ENCODE peak calls at places on chromosomes 4 and X, in six cellular contexts. N, V, K, Q, X and T are unnamed samples.

GRCh38 chr4:151409470-151410313 is 716 bp downstream of the FHIP1A start:
- DNase-seq in N (peak), V (peak), K (no peak), Q (no peak), X (peak), T (peak)

GRCh38 chrX:131032646-131033230 is 25.4 kb upstream of the ARHGAP36 start:
- DNase-seq in N (no peak), V (no peak), K (no peak), Q (no peak), X (no peak), T (no peak)

GRCh38 chr4:69322055-69322454 is 41.8 kb downstream of the UGT2B28 start:
- DNase-seq in N (no peak), V (peak), K (no peak), Q (no peak), X (no peak), T (no peak)

GRCh38 chr4:102572452-102572851 is 71.3 kb downstream of the NFKB1 start:
- DNase-seq in N (no peak), V (no peak), K (no peak), Q (no peak), X (no peak), T (no peak)

GRCh38 chrX:22486326-22486725 is 213.6 kb downstream of the CBLL2 start:
- DNase-seq in N (no peak), V (peak), K (no peak), Q (no peak), X (no peak), T (no peak)

GRCh38 chr4:55089922-55090321 is 35.5 kb downstream of the KDR start:
- DNase-seq in N (no peak), V (no peak), K (no peak), Q (no peak), X (no peak), T (no peak)

GRCh38 chrX:104427693-104428092 is 138.3 kb upstream of the IL1RAPL2 start:
- DNase-seq in N (no peak), V (no peak), K (no peak), Q (no peak), X (no peak), T (no peak)

GRCh38 chr4:114077610-114078009 is 98.2 kb upstream of the ARSJ start:
- DNase-seq in N (no peak), V (peak), K (no peak), Q (no peak), X (no peak), T (no peak)

GRCh38 chr4:1244081-1244977 is 4.6 kb downstream of the CTBP1 start:
- DNase-seq in N (peak), V (no peak), K (peak), Q (no peak), X (no peak), T (no peak)

GRCh38 chrX:154059729-154060245 is 37.7 kb downstream of the MECP2 start:
- DNase-seq in N (no peak), V (no peak), K (no peak), Q (no peak), X (no peak), T (no peak)

GRCh38 chr4:11908712-11909111 is 480.0 kb upstream of the HS3ST1 start:
- DNase-seq in N (no peak), V (no peak), K (no peak), Q (no peak), X (no peak), T (no peak)

DNA sequence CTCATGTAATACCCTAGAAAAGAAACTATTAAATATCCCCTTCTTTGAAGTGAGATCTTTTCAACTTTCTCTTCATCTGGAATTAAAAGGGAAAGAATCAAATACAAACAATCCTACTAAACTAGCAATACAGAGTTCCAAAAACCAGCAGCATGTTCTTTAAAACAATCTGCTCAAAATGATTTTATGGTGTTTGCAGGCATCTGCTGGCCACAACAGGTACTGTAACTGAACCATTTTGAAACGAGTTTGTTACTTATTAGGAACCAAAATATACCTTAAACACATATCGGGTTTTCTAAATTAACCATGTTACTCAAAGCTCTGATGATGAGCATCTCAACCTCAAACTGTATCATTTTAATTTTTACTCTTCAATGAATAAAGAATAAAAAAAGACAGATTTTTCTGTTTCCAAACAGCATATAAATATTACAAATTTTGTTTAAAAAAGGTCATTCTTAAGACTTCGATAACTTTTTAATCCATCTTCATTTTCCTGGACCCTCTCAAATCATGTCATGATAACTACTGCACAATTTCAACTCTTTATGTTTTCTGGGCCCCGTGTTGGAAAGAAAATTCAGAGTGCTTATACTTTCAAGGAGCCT is 56.5 kb downstream of the ARAP2 start:
- DNase-seq in N (no peak), V (peak), K (no peak), Q (no peak), X (peak), T (peak)
- TF ChIP-seq CTCF in N (peak), V (peak), K (peak), Q (peak), X (peak), T (peak)

GRCh38 chr4:7193040-7193958 is 961 bp downstream of the SORCS2 start:
- DNase-seq in N (no peak), V (no peak), K (no peak), Q (no peak), X (peak), T (peak)

GRCh38 chr4:7195546-7196282 is 3.4 kb downstream of the SORCS2 start:
- DNase-seq in N (no peak), V (no peak), K (no peak), Q (no peak), X (no peak), T (no peak)

GRCh38 chr4:7196283-7196651 is 3.9 kb downstream of the SORCS2 start:
- DNase-seq in N (no peak), V (no peak), K (no peak), Q (no peak), X (no peak), T (no peak)

GRCh38 chr4:7195138-7195510 is 2.8 kb downstream of the SORCS2 start:
- DNase-seq in N (no peak), V (no peak), K (no peak), Q (no peak), X (no peak), T (no peak)

DNA sequence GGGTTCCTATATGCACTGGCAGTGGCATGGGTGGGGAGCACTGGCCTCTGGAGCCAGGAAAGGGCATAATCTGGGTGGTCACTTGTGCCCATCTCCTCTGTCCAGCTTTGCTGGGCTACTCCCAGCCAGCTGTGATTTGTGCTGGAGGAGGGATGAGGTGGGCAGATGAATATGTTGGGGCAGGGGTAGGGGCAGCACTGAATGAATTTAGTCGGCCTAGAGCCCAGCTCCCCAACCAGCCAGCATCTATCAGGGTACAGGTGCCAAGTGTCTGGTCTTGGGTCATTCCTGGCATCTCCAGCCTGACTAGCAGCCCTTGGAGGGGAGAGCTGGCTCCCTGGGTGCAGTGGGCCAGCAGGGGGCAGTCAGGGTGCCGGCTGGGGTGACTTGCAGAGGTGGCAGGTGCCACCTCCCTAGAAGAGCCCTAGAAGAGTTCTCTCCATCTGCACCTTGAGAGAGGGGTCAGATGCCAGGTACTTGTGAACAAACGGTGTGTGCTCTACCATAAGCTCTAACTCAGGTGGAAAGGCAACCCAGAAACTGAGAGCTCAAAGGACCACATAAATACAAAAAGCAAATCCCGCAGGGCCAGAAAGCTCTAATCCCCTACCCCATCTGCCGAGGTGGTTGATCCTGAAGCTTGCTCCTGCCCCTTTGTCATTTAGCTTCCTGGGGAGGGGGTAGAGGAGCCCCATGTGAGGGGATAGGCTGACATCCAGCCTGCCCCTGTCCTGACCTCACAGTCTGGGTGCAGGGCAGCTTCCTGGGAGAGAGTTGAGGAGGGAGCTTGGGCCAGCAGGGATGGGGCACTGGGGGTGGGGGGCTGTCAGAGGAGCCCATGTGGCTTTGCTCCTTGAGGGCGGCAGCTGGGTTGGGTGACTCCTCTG is 2.2 kb downstream of the SORCS2 start:
- DNase-seq in N (no peak), V (peak), K (no peak), Q (no peak), X (peak), T (peak)
- TF ChIP-seq CTCF in N (peak), V (peak), K (peak), Q (no peak), X (peak), T (peak)

GRCh38 chrX:105975382-105975781 is 63.1 kb downstream of the SERPINA7 start:
- DNase-seq in N (no peak), V (peak), K (no peak), Q (no peak), X (peak), T (no peak)
- TF ChIP-seq CTCF in N (no peak), V (peak), K (no peak), Q (no peak), X (peak), T (peak)

DNA sequence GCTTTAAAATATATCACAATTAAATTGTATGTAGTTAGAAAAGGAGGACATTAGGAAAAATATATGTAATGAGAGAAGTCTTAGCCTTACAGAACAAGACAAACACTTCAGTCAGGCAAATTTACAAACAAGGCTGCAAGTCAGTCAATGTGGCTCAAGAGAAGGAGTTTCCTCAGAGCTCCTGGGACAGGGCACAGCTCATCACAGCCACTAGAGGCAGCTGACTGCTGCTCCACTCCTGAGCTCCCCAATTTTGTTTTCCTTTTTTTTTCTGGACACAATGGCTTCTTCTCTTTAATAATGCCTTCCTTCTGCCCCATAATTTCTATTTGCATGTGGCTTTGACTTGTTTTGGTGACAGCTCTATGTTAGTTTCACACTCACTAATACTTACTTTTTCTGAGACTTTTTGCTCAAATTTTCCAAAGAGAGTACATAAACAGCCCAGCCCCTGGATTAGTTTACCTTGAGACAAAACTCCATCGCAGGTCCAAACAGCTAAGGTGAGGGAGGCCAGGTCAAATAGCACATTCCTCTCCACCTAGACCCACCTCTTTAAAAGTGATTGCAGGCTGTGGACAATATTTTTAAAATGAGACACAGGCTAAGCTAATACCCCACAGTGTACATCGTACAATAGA is 850.4 kb upstream of the FRG1 start:
- DNase-seq in N (no peak), V (peak), K (no peak), Q (no peak), X (peak), T (peak)
- TF ChIP-seq CTCF in N (peak), V (peak), K (no peak), Q (no peak), X (peak), T (peak)

DNA sequence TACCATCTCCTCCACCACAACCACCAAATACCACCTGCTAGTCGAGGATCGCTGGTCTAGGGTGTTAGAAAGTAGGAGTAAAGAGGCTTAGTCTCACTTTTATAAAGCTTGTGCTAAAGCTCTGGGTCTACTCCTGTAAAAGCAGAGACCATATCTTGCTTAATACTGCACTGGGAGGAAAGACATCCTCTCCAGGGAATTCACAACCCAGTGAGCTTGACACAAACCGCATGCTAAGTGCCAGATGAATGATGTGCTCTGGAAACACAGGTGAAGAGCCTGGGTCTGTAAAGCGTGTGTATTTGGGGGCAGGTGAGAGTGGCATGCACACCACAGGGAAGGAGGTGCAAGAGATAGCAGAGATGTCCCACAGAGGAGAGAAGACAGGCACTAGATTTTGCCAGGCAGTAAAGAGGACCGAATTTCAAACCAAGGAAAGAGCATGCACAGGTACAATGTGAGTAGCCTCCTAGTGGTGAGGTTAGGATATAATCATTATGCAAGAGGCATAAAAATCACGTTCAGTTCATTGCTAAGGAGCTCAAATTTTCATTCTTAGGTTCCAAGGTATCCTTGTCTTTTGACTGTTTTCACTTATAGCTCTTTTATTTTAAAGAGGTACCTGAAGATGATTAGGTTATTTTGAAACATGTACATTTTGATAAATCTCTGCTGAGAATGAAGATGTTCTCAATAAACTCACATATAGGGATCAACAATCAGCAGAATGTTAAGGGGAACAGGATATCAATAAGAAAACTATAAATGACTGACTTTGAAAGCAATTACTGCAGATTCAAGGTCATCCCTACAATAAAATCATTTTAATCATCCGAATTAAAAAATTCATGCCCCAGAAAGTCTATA is 20.7 kb downstream of the TAPT1 start:
- DNase-seq in N (no peak), V (no peak), K (no peak), Q (no peak), X (peak), T (no peak)
- TF ChIP-seq CTCF in N (peak), V (peak), K (peak), Q (peak), X (peak), T (peak)

DNA sequence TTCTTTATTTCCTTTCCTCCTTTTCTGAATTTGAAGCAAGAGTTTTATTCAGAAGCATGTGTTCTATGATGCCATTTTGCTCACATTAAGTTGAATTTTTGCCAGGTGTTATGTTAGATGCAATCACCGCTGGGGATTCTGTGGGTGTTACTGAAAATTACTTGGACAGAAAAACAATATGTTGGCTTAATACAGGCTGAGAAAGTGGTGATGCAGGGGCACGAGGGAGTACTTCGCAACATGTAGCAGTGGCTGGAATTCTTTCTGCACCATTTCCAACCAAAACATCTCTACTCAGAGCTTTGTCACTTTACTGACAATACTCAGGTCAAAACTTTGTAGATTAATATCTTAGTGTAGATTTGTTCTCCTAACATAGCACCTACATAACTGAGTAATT is 109.3 kb upstream of the PCDH18 start:
- DNase-seq in N (no peak), V (peak), K (no peak), Q (no peak), X (no peak), T (no peak)
- TF ChIP-seq CTCF in N (no peak), V (no peak), K (no peak), Q (no peak), X (no peak), T (no peak)